ENCODE peak calls at places on chromosomes 4 and X, in six cellular contexts. H is NCI-H2029, I is hepatic stellate cell, Y is NCI-H1105, K is NCI-H2171, J is cardiac fibroblast. M is an unnamed sample.

GRCh38 chrX:15680401-15680800 is 15.8 kb upstream of the CLTRN start:
- DNase-seq in H (no peak), I (peak; percentile 13), Y (no peak), K (no peak), J (peak; percentile 34), M (no peak)

GRCh38 chr4:87865288-87865687 is 32.5 kb downstream of the MEPE start:
- DNase-seq in H (peak; percentile 50), I (no peak), Y (no peak), K (no peak), J (no peak), M (no peak)

GRCh38 chr4:137307806-137308205 is 224.5 kb downstream of the PCDH18 start:
- DNase-seq in H (no peak), I (peak; percentile 6), Y (no peak), K (no peak), J (peak; percentile 83), M (no peak)

GRCh38 chr4:158722917-158723793 is at the start of gene PPID:
- DNase-seq in H (peak; percentile 66), I (peak; percentile 79), Y (peak; percentile 39), K (peak; percentile 67), J (peak; percentile 77), M (peak; percentile 68)

GRCh38 chr4:112038861-112039260 is 106.4 kb upstream of the FAM241A start:
- DNase-seq in H (no peak), I (no peak), Y (no peak), K (no peak), J (no peak), M (no peak)

GRCh38 chrX:77446029-77446585 is 1.1 kb upstream of the FGF16 start:
- DNase-seq in H (no peak), I (no peak), Y (no peak), K (no peak), J (no peak), M (no peak)

GRCh38 chr4:164937576-164938270 is 39.7 kb downstream of the TRIM61 start:
- DNase-seq in H (no peak), I (no peak), Y (no peak), K (no peak), J (peak; percentile 50), M (peak; percentile 10)

GRCh38 chr4:39975488-39976089 is 2.1 kb downstream of the PDS5A start:
- DNase-seq in H (no peak), I (no peak), Y (no peak), K (no peak), J (peak; percentile 45), M (no peak)

GRCh38 chr4:25065451-25065850 is 34.7 kb upstream of the LGI2 start:
- DNase-seq in H (peak; percentile 85), I (no peak), Y (no peak), K (no peak), J (no peak), M (no peak)

GRCh38 chrX:18354369-18355329 is at the start of gene SCML2:
- DNase-seq in H (no peak), I (peak; percentile 29), Y (peak; percentile 22), K (peak; percentile 30), J (peak; percentile 37), M (no peak)

GRCh38 chrX:68708503-68709290 is 61.2 kb downstream of the STARD8 start:
- DNase-seq in H (no peak), I (no peak), Y (no peak), K (no peak), J (no peak), M (no peak)

GRCh38 chr4:23382880-23383279 is 507.0 kb downstream of the PPARGC1A start:
- DNase-seq in H (no peak), I (no peak), Y (no peak), K (no peak), J (no peak), M (no peak)

M was measured in SHP77.